ENCODE peak calls at places on chromosomes 13 and 19, in five cellular contexts. K is WERI-Rb-1, O is endodermal cell, Y is cardiac muscle cell, X is GM23338. V is an unnamed sample.

GRCh38 chr19:2015611-2015950 is at the start of gene BTBD2:
- DNase-seq in Y (peak), O (peak), K (peak), X (peak), V (peak)

GRCh38 chr13:31945202-31945978 is 86.2 kb upstream of the FRY start:
- DNase-seq in O (peak), K (no peak), Y (peak), X (peak), V (peak)

GRCh38 chr13:98843482-98843877 is 91.0 kb upstream of the SLC15A1 start:
- DNase-seq in K (no peak), O (no peak), X (no peak), Y (no peak), V (no peak)

GRCh38 chr19:39940221-39940833 is 5.9 kb upstream of the FCGBP start:
- DNase-seq in X (no peak), O (no peak), Y (no peak), K (no peak), V (no peak)

GRCh38 chr13:44969858-44970484 is 19.3 kb downstream of the NUFIP1 start:
- DNase-seq in K (no peak), Y (peak), O (no peak), X (peak), V (peak)

GRCh38 chr19:43470288-43470687 is 4.9 kb upstream of the LYPD3 start:
- DNase-seq in K (no peak), Y (peak), X (peak), O (peak), V (peak)

GRCh38 chr13:51534075-51534817 is 50.0 kb upstream of the WDFY2 start:
- DNase-seq in O (no peak), X (no peak), K (no peak), Y (no peak), V (no peak)

GRCh38 chr13:48456546-48456945 is 43.6 kb upstream of the LPAR6 start:
- DNase-seq in X (no peak), K (no peak), O (no peak), Y (no peak), V (no peak)

GRCh38 chr19:55528030-55528801 is 8.7 kb downstream of the SBK2 start:
- DNase-seq in X (no peak), O (no peak), Y (peak), K (peak), V (no peak)

GRCh38 chr13:32988588-32989256 is 27.5 kb upstream of the KL start:
- DNase-seq in K (no peak), O (no peak), X (no peak), Y (peak), V (peak)

GRCh38 chr19:38683393-38684077 is 36.1 kb downstream of the ACTN4 start:
- DNase-seq in O (peak), K (peak), X (peak), Y (peak), V (peak)

GRCh38 chr19:14146789-14147216 is 10.4 kb upstream of the ASF1B start:
- DNase-seq in K (no peak), X (no peak), Y (peak), O (no peak), V (peak)

GRCh38 chr13:102484329-102484728 is 82.5 kb upstream of the FGF14 start:
- DNase-seq in X (peak), O (no peak), K (no peak), Y (no peak), V (peak)

GRCh38 chr13:35992964-35993363 is 138.2 kb downstream of the DCLK1 start:
- DNase-seq in K (no peak), O (no peak), Y (peak), X (no peak), V (peak)

GRCh38 chr19:3563689-3564269 is 6.4 kb upstream of the MFSD12 start:
- DNase-seq in O (no peak), Y (no peak), K (no peak), X (no peak), V (no peak)

GRCh38 chr13:94860981-94861407 is 148.6 kb upstream of the SOX21 start:
- DNase-seq in X (no peak), Y (peak), O (no peak), K (no peak), V (peak)

GRCh38 chr13:112468069-112468468 is 91.9 kb downstream of the SPACA7 start:
- DNase-seq in Y (no peak), X (no peak), O (no peak), K (no peak), V (no peak)

GRCh38 chr13:29537736-29538624 is 57.5 kb downstream of the SLC7A1 start:
- DNase-seq in O (no peak), K (no peak), X (no peak), Y (no peak), V (no peak)

GRCh38 chr19:42433503-42434260 is 6.5 kb upstream of the LIPE start:
- DNase-seq in Y (peak), K (peak), O (peak), X (peak), V (peak)

GRCh38 chr13:33918199-33918932 is 100.4 kb downstream of the RFC3 start:
- DNase-seq in K (no peak), O (no peak), Y (peak), X (no peak), V (peak)

GRCh38 chr13:71879129-71879535 is 12.1 kb upstream of the DACH1 start:
- DNase-seq in O (peak), Y (peak), K (peak), X (peak), V (no peak)

GRCh38 chr13:98571955-98572662 is 4.8 kb downstream of the STK24 start:
- DNase-seq in Y (no peak), X (no peak), K (no peak), O (no peak), V (peak)

GRCh38 chr13:44309771-44310767 is 63.6 kb upstream of the SERP2 start:
- DNase-seq in O (no peak), K (no peak), Y (no peak), X (no peak), V (peak)

GRCh38 chr19:14112809-14113385 is 4.7 kb downstream of the PRKACA start:
- DNase-seq in X (peak), O (no peak), Y (peak), K (no peak), V (no peak)

GRCh38 chr13:91200486-91200885 is 147.0 kb upstream of the MIR17HG start:
- DNase-seq in K (no peak), O (no peak), Y (no peak), X (no peak), V (no peak)

DNA sequence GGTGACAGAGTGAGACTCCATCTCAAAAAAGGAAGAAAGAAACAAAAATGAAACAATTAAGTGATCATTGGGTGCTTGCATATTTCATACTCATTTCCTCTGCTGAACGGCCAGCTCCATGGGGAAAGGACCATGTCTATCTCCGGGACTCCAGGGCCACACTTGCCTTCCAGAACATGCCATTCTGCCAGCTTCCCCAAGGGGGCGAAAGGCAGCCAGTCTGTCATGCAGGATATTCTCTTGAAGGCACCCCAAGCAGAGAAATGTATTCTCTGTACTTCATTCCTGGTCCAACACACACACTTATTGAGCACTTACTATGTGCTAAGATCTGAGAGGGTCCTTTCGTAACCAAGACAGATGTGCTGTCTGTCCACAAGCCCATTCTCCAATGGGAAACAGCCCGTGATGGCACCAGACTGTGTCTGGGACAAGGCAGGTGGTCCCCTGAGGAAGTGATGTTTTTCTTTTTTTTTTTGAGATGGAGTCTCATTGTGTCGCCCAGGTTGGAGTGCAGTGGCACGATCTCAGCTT is 10.2 kb upstream of the CARM1 start:
- DNase-seq in O (peak), Y (peak), X (peak), K (peak), V (no peak)
- TF ChIP-seq CTCF in O (peak), Y (peak), X (peak), K (peak), V (peak)

GRCh38 chr19:49691243-49692101 is 556 bp downstream of the CPT1C start:
- DNase-seq in Y (peak), K (peak), X (peak), O (peak), V (peak)
- H3K4me3 ChIP-seq in Y (peak), K (peak), X (peak), O (peak), V (peak)

GRCh38 chr19:53868892-53869804 is 1.5 kb downstream of the MYADM start:
- DNase-seq in O (peak), X (peak), Y (peak), K (peak), V (peak)
- TF ChIP-seq CTCF in O (peak), X (no peak), Y (peak), K (no peak), V (no peak)

DNA sequence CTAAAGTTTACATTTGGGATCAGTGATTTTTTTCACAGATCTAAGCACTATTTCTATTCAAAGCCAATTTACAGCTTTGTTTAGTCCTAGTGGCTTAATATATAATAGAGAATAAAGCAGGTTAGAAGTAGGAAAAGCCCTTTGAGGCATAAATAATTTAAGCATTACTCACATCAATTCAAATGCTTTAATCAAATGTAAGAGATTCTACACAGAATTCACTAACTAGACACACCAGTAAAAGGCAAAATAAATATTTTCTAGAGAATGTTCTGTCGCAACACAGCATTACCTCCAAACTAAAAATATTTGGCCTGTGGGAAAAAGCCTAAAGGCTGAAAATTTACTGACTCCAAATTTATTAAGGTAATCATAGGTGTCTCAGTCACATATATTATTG is 31.3 kb downstream of the KCTD12 start:
- DNase-seq in X (no peak), K (no peak), Y (no peak), O (no peak), V (no peak)
- H3K4me3 ChIP-seq in X (no peak), K (no peak), Y (no peak), O (no peak), V (no peak)

GRCh38 chr13:87398047-87398446 is 273.1 kb upstream of the SLITRK5 start:
- DNase-seq in X (peak), K (no peak), O (no peak), Y (no peak), V (no peak)
- TF ChIP-seq CTCF in X (peak), K (peak), O (peak), Y (no peak), V (no peak)

GRCh38 chr19:9381367-9381785 is 18.6 kb downstream of the ZNF177 start:
- DNase-seq in K (no peak), Y (no peak), O (no peak), X (peak), V (peak)
- H3K4me3 ChIP-seq in K (no peak), Y (no peak), O (peak), X (no peak), V (no peak)

DNA sequence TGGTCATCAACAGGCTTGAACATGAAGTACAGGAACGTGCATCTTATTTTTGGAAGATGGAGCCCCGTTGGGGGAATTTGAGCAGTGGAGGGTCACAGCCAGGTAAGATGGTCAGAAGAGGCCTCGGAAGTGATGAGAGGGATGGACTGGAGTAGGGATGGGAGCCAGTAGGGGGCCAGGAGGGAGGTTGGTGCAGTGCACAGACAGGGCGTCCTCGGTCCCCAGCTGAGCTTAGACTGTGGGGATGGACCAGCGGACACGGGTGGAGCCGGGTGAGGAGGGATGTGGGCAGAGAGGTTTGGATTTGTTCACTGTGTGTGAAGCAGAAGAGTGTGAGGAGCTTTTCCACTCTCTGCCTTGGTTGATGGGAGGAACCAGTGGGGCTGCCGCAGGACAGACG is 10.6 kb downstream of the RPS9 start:
- DNase-seq in Y (no peak), X (no peak), K (no peak), O (no peak), V (no peak)
- TF ChIP-seq CTCF in Y (peak), X (no peak), K (no peak), O (peak), V (no peak)

GRCh38 chr13:113927661-113928581 is 46.0 kb downstream of the C13orf46 start:
- DNase-seq in K (peak), Y (peak), O (peak), X (no peak), V (peak)
- H3K4me3 ChIP-seq in K (no peak), Y (no peak), O (no peak), X (no peak), V (peak)

V was measured in fibroblast of mammary gland.